ENCODE peak calls at places on chromosome 19, in five cellular contexts. B is suprapubic skin; A is AG04450; P is cardiac muscle cell; W is CD8-positive, alpha-beta T cell. C is an unnamed sample. For H3K27me3, the result is how much of the 10 kb centered on the place peaks cover.

GRCh38 chr19:43984687-43985000 is 656 bp downstream of the ZNF155 start:
- DNase-seq in B (no peak), A (no peak), P (no peak), W (no peak), C (no peak)

GRCh38 chr19:19602136-19602712 is 16.3 kb downstream of the PBX4 start:
- DNase-seq in B (no peak), A (no peak), P (no peak), W (peak), C (no peak)

GRCh38 chr19:4744451-4745170 is 21.0 kb upstream of the DPP9 start:
- DNase-seq in B (no peak), A (peak), P (no peak), W (no peak), C (no peak)

GRCh38 chr19:31254611-31255010 is 94.6 kb downstream of the TSHZ3 start:
- DNase-seq in B (no peak), A (no peak), P (no peak), W (no peak), C (no peak)

GRCh38 chr19:6061420-6062130 is 48.7 kb downstream of the RFX2 start:
- DNase-seq in B (peak), A (no peak), P (no peak), W (no peak), C (no peak)

GRCh38 chr19:46265217-46265828 is 31.5 kb upstream of the HIF3A start:
- DNase-seq in B (no peak), A (peak), P (peak), W (peak), C (peak)

GRCh38 chr19:49855277-49855675 is 4.3 kb downstream of the PTOV1 start:
- DNase-seq in B (no peak), A (no peak), P (no peak), W (no peak), C (no peak)

GRCh38 chr19:47446534-47447469 is 24.9 kb downstream of the SLC8A2 start:
- DNase-seq in B (no peak), A (no peak), P (peak), W (no peak), C (no peak)

GRCh38 chr19:29530549-29531457 is 5.0 kb downstream of the VSTM2B start:
- DNase-seq in B (peak), A (no peak), P (no peak), W (no peak), C (no peak)

GRCh38 chr19:29527500-29528328 is 1.9 kb downstream of the VSTM2B start:
- DNase-seq in B (no peak), A (no peak), P (no peak), W (no peak), C (no peak)

GRCh38 chr19:29529646-29530548 is 4.1 kb downstream of the VSTM2B start:
- DNase-seq in B (peak), A (no peak), P (peak), W (no peak), C (no peak)

GRCh38 chr19:29528350-29528945 is 2.7 kb downstream of the VSTM2B start:
- DNase-seq in B (no peak), A (peak), P (peak), W (peak), C (no peak)

GRCh38 chr19:29528946-29529645 is 3.3 kb downstream of the VSTM2B start:
- DNase-seq in B (no peak), A (no peak), P (no peak), W (no peak), C (no peak)
- H3K27me3 ChIP-seq in B (half or more), A (under half), P (half or more), W (under half), C (under half)

GRCh38 chr19:41925208-41926003 is 2.8 kb downstream of the ERFL start:
- DNase-seq in B (no peak), A (no peak), P (no peak), W (no peak), C (no peak)
- H3K27me3 ChIP-seq in B (half or more), A (half or more), P (half or more), W (under half), C (half or more)

DNA sequence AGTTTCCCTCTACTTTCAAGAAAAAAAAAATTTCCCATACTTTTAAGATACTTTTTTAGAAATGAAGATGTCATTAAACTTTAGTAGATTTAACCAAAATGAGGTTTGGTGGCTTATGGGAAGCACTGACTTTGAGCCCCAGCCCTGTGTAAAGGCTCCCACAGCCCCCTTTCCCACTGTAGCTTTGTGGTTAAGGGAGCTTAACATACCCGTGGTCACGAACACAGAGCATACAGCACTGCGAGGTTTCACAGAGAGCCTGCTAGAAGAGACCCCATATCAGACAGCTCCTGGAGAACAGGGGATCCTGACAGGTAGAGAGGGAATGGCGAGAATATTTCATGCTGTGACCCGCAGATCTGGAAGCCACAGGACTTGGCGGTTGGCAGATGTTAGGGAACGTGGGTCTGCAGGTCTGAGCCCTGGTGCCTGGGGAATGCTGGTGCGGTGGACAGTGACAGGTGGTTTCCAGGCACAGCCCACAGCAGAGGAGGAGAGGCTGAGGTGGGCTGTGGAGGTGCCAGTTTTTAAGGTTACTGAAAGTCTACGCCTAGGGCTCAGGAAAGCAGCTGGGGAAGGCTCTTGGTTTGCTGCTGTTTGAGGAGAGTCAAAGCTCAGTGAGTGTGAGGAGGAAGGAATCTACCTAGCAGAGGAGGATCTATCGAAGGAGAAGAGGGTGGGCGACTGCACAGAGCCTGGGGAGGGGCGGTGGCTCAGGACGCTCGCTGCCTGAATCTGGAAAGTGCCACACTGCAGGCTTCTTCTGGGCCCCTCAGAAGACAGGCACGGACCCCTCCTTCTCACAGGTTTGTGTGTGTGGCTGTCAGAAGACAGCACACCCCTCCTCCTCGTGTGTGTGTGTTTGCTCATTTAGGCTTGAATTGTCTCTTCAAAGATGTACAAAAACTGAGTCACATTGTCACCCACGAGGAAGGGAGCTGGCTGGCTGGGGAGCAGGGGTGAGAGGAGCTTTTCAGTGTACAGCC is 49.9 kb downstream of the SLC7A9 start:
- DNase-seq in B (no peak), A (no peak), P (no peak), W (no peak), C (no peak)
- H3K27me3 ChIP-seq in B (under half), A (under half), P (under half), W (under half), C (under half)

DNA sequence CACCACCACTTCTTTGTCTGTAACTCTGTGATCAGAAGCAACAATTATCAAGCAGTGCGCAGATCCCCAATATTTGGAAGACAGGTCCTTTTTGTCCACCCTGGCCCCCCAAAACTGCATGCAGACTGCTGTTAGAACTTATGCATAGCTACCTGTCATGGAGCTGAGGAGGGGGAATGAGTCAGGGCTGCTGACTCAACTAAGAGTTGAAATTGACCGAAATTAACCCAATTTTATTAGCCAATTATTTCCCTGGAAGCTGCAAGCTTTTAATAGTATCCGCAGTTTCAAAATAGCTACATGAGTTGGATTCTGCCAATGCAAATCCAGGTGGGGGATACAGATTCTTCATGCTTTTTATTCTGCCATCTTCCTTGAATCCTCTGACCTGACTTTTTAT is 14.0 kb upstream of the ZNF491 start:
- DNase-seq in B (no peak), A (no peak), P (no peak), W (no peak), C (no peak)
- H3K27me3 ChIP-seq in B (under half), A (under half), P (under half), W (under half), C (under half)

GRCh38 chr19:12996542-12997094 is 1.3 kb downstream of the NFIX start:
- DNase-seq in B (no peak), A (no peak), P (no peak), W (no peak), C (no peak)
- H3K27me3 ChIP-seq in B (under half), A (under half), P (half or more), W (under half), C (under half)

GRCh38 chr19:17954401-17954800 is 12.5 kb upstream of the KCNN1 start:
- DNase-seq in B (no peak), A (no peak), P (no peak), W (no peak), C (no peak)

GRCh38 chr19:17952041-17952976 is 14.6 kb upstream of the KCNN1 start:
- DNase-seq in B (no peak), A (no peak), P (peak), W (no peak), C (no peak)

GRCh38 chr19:17951151-17952040 is 15.5 kb upstream of the KCNN1 start:
- DNase-seq in B (no peak), A (no peak), P (peak), W (no peak), C (no peak)

GRCh38 chr19:17953869-17954268 is 13.0 kb upstream of the KCNN1 start:
- DNase-seq in B (no peak), A (no peak), P (peak), W (no peak), C (no peak)

GRCh38 chr19:17953316-17953801 is 13.5 kb upstream of the KCNN1 start:
- DNase-seq in B (no peak), A (no peak), P (no peak), W (no peak), C (no peak)
- H3K27me3 ChIP-seq in B (half or more), A (half or more), P (under half), W (half or more), C (under half)

GRCh38 chr19:29016926-29017760 is 195.8 kb downstream of the UQCRFS1 start:
- DNase-seq in B (no peak), A (no peak), P (no peak), W (no peak), C (no peak)

GRCh38 chr19:29016353-29016752 is 196.6 kb downstream of the UQCRFS1 start:
- DNase-seq in B (no peak), A (no peak), P (no peak), W (no peak), C (no peak)

GRCh38 chr19:29019403-29019802 is 193.5 kb downstream of the UQCRFS1 start:
- DNase-seq in B (no peak), A (no peak), P (no peak), W (no peak), C (no peak)

GRCh38 chr19:29017788-29018187 is 195.2 kb downstream of the UQCRFS1 start:
- DNase-seq in B (no peak), A (no peak), P (no peak), W (no peak), C (no peak)

DNA sequence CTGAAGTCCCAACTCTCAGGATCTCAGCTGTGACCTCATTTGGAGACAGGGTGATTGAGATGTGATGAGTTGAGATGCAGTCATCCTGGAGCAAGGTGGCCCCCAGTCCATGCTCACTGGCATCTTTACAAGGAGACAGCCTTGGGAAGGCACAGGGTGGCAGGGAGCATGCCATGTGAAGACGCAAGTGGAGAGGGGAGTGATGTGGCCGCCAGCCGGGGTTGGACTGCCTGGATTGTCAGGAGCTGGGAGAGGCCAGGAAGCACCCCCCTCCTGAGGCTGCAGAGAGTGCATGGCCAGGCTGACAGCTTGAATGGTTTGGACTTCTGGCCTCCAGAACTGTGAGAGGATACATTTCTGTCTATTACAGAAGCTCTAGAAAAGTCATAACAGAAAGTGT is 194.4 kb downstream of the UQCRFS1 start:
- DNase-seq in B (no peak), A (no peak), P (no peak), W (no peak), C (no peak)
- H3K27me3 ChIP-seq in B (under half), A (under half), P (under half), W (under half), C (under half)

GRCh38 chr19:54518844-54519243 is 16.2 kb downstream of the LAIR2 start:
- DNase-seq in B (no peak), A (no peak), P (no peak), W (no peak), C (no peak)
- H3K27me3 ChIP-seq in B (under half), A (under half), P (under half), W (under half), C (under half)

DNA sequence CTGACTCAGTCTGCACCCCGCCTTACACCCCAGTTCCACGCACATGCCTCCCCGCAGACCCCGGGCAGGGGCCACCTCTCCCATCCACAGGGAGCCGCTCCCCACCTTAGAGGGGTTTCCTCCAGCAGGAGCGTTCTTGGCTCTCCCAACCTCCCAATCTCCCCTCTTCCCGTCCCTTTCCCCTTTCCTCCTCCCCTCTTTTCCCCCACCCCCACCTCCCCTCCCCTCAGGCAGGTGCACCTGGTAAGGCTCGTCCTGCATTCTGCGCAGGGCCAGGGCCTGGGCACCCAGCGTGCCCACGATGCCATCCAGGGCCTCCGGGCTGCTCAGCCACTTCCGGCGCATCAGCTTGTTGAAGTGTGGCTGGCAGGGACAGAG is 27.3 kb downstream of the EXOC3L2 start:
- DNase-seq in B (no peak), A (no peak), P (no peak), W (no peak), C (no peak)
- H3K27me3 ChIP-seq in B (under half), A (under half), P (half or more), W (under half), C (under half)

C was measured in iPS DF 6.9.